ENCODE peak calls at places on chromosome 22, in six cellular contexts. T is lower leg skin, P is body of pancreas, U is IMR-90, J is breast epithelium, C is tibial nerve. K is an unnamed sample.

GRCh38 chr22:38964989-38965388 is 7.6 kb downstream of the APOBEC3A start:
- DNase-seq in T (no peak), P (no peak), U (no peak), J (no peak), C (no peak), K (no peak)

GRCh38 chr22:22720201-22720723 is 75.8 kb downstream of the GGTLC2 start:
- DNase-seq in T (no peak), P (no peak), U (peak), J (no peak), C (no peak), K (no peak)

GRCh38 chr22:44743247-44743646 is 9.1 kb upstream of the ARHGAP8 start:
- DNase-seq in T (no peak), P (no peak), U (no peak), J (no peak), C (no peak), K (no peak)

GRCh38 chr22:31036671-31037550 is 44.2 kb upstream of the SMTN start:
- DNase-seq in T (no peak), P (no peak), U (peak), J (no peak), C (no peak), K (no peak)

GRCh38 chr22:38614331-38615122 is 41.7 kb downstream of the FAM227A start:
- DNase-seq in T (no peak), P (no peak), U (peak), J (no peak), C (no peak), K (no peak)

GRCh38 chr22:27531782-27532530 is 269.6 kb downstream of the MN1 start:
- DNase-seq in T (no peak), P (no peak), U (peak), J (no peak), C (no peak), K (no peak)

GRCh38 chr22:25770333-25770732 is 28.3 kb downstream of the MYO18B start:
- DNase-seq in T (no peak), P (no peak), U (no peak), J (no peak), C (no peak), K (no peak)

GRCh38 chr22:33109532-33110148 is 51.5 kb upstream of the SYN3 start:
- DNase-seq in T (no peak), P (no peak), U (no peak), J (no peak), C (no peak), K (no peak)

GRCh38 chr22:48630444-48630777 is 1197.3 kb downstream of the BRD1 start:
- DNase-seq in T (no peak), P (no peak), U (no peak), J (no peak), C (no peak), K (no peak)

GRCh38 chr22:41825376-41825775 is 7.5 kb upstream of the SREBF2 start:
- DNase-seq in T (no peak), P (no peak), U (peak), J (no peak), C (no peak), K (no peak)

GRCh38 chr22:41821449-41822030 is 11.4 kb upstream of the SREBF2 start:
- DNase-seq in T (no peak), P (no peak), U (no peak), J (no peak), C (no peak), K (no peak)

GRCh38 chr22:41826001-41826400 is 6.9 kb upstream of the SREBF2 start:
- DNase-seq in T (no peak), P (no peak), U (no peak), J (no peak), C (no peak), K (no peak)

GRCh38 chr22:41820447-41820846 is 12.5 kb upstream of the SREBF2 start:
- DNase-seq in T (no peak), P (no peak), U (no peak), J (no peak), C (no peak), K (no peak)

GRCh38 chr22:41822289-41823057 is 10.4 kb upstream of the SREBF2 start:
- DNase-seq in T (no peak), P (no peak), U (peak), J (no peak), C (no peak), K (no peak)
- TF ChIP-seq CTCF in T (peak), P (peak), U (peak), J (peak), C (peak), K (peak)

DNA sequence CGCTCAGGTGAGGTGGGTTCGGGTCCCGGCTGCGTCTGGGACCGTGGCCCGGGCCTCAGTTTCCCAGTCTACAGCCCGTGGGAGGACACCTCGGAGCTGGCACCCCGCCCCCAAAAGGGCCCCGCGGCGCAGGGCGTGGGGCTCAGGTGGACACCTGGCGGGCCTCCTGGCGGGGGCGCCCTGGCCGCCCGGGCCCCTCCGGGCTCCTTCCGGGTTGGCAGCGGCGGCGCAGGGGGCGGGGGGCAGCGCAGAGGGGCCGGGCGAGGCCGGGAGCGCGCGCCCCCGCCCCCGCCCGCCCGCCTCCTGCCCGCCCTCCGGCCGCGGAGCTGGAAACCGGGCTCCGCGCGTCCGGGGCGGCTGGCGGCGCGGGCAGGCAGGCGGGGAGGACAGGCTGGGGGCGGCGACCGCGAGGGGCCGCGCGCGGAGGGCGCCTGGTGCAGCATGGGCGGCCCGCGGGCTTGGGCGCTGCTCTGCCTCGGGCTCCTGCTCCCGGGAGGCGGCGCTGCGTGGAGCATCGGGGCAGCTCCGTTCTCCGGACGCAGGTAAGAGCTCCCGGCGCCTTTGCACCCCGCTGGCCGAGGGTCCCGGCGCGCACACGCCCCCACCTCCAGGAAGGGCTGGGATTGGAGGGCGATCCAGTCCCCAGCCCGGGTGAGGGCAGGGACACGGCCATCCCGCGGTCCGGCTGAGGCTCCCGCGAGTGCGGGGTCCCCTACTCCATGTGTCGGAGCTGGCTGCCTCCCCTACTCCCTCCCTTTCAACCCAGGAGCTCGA is at the start of gene EMID1:
- DNase-seq in T (no peak), P (peak), U (peak), J (no peak), C (no peak), K (peak)
- TF ChIP-seq POLR2A in T (no peak), P (no peak), U (no peak), J (no peak), C (no peak), K (no peak)

GRCh38 chr22:46931414-46931813 is 169.0 kb downstream of the TBC1D22A start:
- DNase-seq in T (no peak), P (peak), U (no peak), J (no peak), C (no peak), K (no peak)
- TF ChIP-seq CTCF in T (no peak), P (no peak), U (peak), J (no peak), C (no peak), K (no peak)

DNA sequence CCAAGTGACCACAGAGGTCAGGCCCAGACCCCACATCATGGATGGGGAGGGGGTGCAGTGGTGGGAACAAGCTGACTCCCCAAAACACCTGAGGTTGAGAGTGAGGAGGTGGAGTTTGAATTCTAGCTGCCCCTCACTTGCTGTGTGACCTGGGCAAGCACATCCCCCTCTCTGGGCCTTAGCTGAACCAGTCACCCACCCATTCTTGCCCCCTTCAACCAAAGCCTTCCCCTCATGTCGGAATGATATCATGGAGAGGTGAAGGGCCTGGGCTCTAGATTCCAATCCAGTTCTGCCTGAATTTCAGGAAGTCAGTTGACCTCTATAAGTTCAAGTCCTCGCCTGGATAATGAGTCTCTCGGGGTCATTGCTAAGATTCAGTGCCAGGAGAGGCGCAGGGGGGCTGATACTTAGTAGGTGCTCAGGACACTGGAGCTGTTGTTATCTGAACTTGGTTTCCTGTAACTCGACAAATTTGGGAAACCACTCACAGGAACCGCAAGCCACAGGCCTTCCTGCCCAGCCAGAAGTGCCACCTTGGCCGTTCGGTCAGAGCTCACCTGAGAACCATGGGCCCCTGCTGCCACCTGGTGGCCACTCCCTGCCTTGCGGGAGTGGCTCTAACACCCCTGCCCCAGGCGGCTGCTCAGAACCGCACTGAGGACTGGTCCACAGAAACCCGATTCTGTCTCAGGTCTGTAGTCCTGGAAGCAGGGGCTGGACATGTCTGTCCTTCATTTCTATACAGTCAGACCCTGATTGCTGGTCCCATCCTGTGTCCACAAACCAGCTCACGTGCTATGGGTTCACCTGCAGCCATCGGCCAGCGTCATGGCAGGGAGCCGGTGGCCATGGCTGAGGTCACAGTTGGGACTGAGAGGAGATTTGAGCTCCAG is 6.9 kb downstream of the CDC42EP1 start:
- DNase-seq in T (no peak), P (peak), U (peak), J (peak), C (peak), K (peak)
- TF ChIP-seq POLR2A in T (no peak), P (peak), U (peak), J (no peak), C (no peak), K (no peak)

GRCh38 chr22:17423616-17424015 is 54.4 kb downstream of the CECR2 start:
- DNase-seq in T (no peak), P (no peak), U (no peak), J (no peak), C (no peak), K (no peak)

GRCh38 chr22:17422736-17423343 is 53.6 kb downstream of the CECR2 start:
- DNase-seq in T (no peak), P (no peak), U (no peak), J (no peak), C (no peak), K (no peak)

GRCh38 chr22:17418890-17419324 is 49.6 kb downstream of the CECR2 start:
- DNase-seq in T (no peak), P (no peak), U (no peak), J (no peak), C (no peak), K (no peak)

DNA sequence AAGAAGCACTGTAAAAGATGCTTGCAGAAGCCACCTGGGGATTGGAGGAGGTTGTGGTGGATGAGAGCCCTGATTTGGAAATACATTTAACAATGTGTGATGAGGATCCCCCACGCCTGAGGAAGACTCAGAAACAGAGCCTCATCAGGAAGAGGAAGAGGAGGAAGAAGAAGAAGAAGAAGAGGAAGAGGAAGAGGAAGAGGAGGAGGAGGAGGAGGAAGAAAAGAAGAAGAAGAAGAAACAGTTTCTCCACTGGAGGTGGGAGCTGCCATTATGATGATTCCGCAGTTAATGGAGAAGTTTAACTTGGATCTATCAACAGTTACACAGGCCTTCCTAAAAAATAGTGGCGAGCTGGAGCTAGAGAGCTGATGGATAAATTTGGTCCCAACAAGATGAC is 50.1 kb downstream of the CECR2 start:
- DNase-seq in T (no peak), P (no peak), U (no peak), J (no peak), C (no peak), K (no peak)
- TF ChIP-seq CTCF in T (no peak), P (no peak), U (no peak), J (no peak), C (no peak), K (no peak)

GRCh38 chr22:20979940-20980453 is 2.1 kb upstream of the LZTR1 start:
- DNase-seq in T (no peak), P (no peak), U (no peak), J (no peak), C (no peak), K (no peak)

GRCh38 chr22:20980523-20980922 is 1.6 kb upstream of the LZTR1 start:
- DNase-seq in T (no peak), P (no peak), U (no peak), J (no peak), C (no peak), K (no peak)

GRCh38 chr22:20982563-20982882 is 426 bp downstream of the LZTR1 start:
- DNase-seq in T (no peak), P (no peak), U (no peak), J (no peak), C (no peak), K (no peak)

GRCh38 chr22:20981787-20982562 is at the start of gene LZTR1:
- DNase-seq in T (peak), P (peak), U (peak), J (peak), C (peak), K (peak)

DNA sequence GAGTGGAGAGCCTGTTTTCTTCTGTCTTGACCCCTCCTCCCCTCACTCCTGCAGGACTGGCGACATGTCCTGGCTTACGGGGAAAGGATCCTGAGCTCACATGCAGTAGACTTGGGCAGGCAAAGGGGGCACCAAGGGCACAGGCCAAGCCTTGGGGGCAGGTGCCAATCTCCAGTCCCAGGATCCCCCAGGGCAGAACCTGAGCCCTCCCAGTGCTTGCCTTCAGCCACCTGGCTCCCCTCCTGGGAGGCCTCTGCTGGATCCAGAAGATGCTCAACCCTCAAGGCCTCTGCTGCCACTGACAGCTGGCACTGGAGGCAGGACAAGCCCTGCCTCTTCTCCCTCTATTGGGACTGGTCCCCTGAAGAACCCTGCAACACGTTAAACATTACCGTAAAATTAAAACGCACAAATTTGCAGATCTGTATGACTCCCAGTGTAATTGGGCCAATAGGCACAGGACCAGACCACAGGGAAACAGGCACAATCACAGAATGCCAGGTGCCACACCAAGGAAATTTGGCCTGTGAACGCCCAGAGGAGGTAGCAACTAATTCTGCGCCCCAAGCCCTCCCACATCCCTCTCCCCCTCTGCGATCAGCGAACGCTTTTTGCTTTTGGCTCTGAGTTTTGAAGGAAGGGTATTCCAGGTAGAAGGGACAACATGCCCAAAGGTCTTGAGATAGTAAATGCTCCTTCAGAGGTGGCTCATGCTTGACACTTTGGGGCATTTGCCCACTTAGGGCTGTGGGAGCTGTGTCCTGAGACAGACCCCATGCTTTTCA is 967 bp upstream of the LZTR1 start:
- DNase-seq in T (no peak), P (no peak), U (no peak), J (no peak), C (no peak), K (no peak)
- TF ChIP-seq POLR2A in T (no peak), P (no peak), U (no peak), J (no peak), C (no peak), K (no peak)

GRCh38 chr22:37349043-37349814 is 66.9 kb downstream of the CYTH4 start:
- DNase-seq in T (no peak), P (no peak), U (no peak), J (no peak), C (no peak), K (no peak)

GRCh38 chr22:37353839-37354238 is 71.5 kb downstream of the CYTH4 start:
- DNase-seq in T (no peak), P (no peak), U (no peak), J (no peak), C (no peak), K (no peak)

GRCh38 chr22:37354271-37355069 is 72.2 kb downstream of the CYTH4 start:
- DNase-seq in T (no peak), P (no peak), U (no peak), J (no peak), C (no peak), K (no peak)

GRCh38 chr22:37352481-37352880 is 70.2 kb downstream of the CYTH4 start:
- DNase-seq in T (no peak), P (no peak), U (no peak), J (no peak), C (no peak), K (no peak)

GRCh38 chr22:37351268-37351667 is 69.0 kb downstream of the CYTH4 start:
- DNase-seq in T (no peak), P (no peak), U (no peak), J (no peak), C (no peak), K (no peak)
- TF ChIP-seq CTCF in T (no peak), P (no peak), U (no peak), J (no peak), C (no peak), K (no peak)

GRCh38 chr22:50186181-50186731 is 543 bp downstream of the TRABD start:
- DNase-seq in T (no peak), P (no peak), U (no peak), J (no peak), C (no peak), K (peak)

GRCh38 chr22:50186789-50187523 is 1.2 kb downstream of the TRABD start:
- DNase-seq in T (no peak), P (no peak), U (peak), J (no peak), C (no peak), K (no peak)

GRCh38 chr22:50184541-50185383 is 951 bp upstream of the TRABD start:
- DNase-seq in T (no peak), P (peak), U (no peak), J (no peak), C (no peak), K (no peak)

GRCh38 chr22:50184004-50184461 is 1.7 kb upstream of the TRABD start:
- DNase-seq in T (no peak), P (peak), U (peak), J (peak), C (peak), K (peak)

DNA sequence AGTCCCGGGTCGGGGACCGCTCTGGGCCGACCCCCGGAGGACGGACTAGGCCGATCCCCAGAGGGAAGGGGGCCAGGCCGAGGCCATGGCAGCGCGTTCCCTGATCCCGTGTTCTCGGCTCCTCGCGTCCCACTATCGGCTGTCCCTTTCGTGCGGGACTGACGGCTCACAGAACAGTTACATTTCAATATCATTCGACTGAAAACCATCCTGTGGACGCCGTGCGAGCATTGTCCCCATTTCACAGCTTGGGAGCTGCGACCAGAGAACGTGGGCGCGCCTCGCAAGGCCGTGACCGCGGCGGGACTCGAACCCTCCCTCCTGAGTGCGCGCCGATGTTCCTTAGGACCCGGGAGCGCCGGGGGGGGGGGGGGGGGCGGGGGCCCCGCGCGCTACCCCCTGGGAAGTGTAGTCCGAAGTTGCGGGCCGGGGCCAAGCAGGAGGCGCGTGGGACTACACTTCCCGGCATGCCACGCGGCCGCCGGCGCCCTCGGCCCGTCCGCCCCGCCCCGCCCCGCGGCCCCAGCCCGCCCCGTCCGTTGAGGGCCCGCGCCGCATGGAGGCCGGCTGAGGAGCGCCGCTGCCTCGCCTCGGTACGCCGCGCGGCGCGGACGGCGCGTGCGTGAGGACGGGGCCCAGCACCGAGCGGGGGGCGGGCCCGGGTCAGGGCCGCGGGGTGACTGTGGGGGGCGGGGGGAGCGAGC is at the start of gene TRABD:
- DNase-seq in T (peak), P (peak), U (peak), J (peak), C (peak), K (peak)
- TF ChIP-seq POLR2A in T (no peak), P (no peak), U (no peak), J (no peak), C (no peak), K (no peak)

K was measured in adrenal gland.